ENCODE peak calls at places on chromosome 5, in ten cellular contexts. One of them, this sample, is unnamed.

GRCh38 chr5:141823056-141823455 is 55.2 kb downstream of the PCDH1 start:
- DNase-seq in left ventricle myocardium inferior: no peak
- DNase-seq in gastrocnemius medialis: no peak
- DNase-seq in left ventricle myocardium superior: no peak
- DNase-seq in anterior cingulate cortex: no peak
- DNase-seq in left lung: no peak
- DNase-seq in ELF-1: no peak
- DNase-seq in progenitor cell of endocrine pancreas: no peak
- DNase-seq in transverse colon: no peak
- DNase-seq in bronchial epithelial cell: no peak
- DNase-seq in this sample: no peak

GRCh38 chr5:178573216-178573615 is 17.0 kb downstream of the COL23A1 start:
- DNase-seq in gastrocnemius medialis: no peak
- DNase-seq in transverse colon: no peak
- DNase-seq in progenitor cell of endocrine pancreas: no peak
- DNase-seq in left ventricle myocardium superior: peak; percentile 72
- DNase-seq in left ventricle myocardium inferior: peak; percentile 60
- DNase-seq in left lung: no peak
- DNase-seq in bronchial epithelial cell: no peak
- DNase-seq in ELF-1: no peak
- DNase-seq in anterior cingulate cortex: no peak
- DNase-seq in this sample: no peak

GRCh38 chr5:154276932-154277331 is 86.4 kb downstream of the GALNT10 start:
- DNase-seq in transverse colon: peak; percentile 30
- DNase-seq in anterior cingulate cortex: no peak
- DNase-seq in progenitor cell of endocrine pancreas: no peak
- DNase-seq in ELF-1: no peak
- DNase-seq in gastrocnemius medialis: peak; percentile 61
- DNase-seq in bronchial epithelial cell: no peak
- DNase-seq in left ventricle myocardium inferior: peak; percentile 65
- DNase-seq in left ventricle myocardium superior: peak; percentile 72
- DNase-seq in left lung: no peak
- DNase-seq in this sample: no peak

GRCh38 chr5:139812323-139812722 is 16.7 kb downstream of the PSD2 start:
- DNase-seq in ELF-1: no peak
- DNase-seq in left lung: no peak
- DNase-seq in progenitor cell of endocrine pancreas: no peak
- DNase-seq in bronchial epithelial cell: no peak
- DNase-seq in anterior cingulate cortex: no peak
- DNase-seq in transverse colon: no peak
- DNase-seq in left ventricle myocardium inferior: no peak
- DNase-seq in gastrocnemius medialis: no peak
- DNase-seq in left ventricle myocardium superior: no peak
- DNase-seq in this sample: no peak

GRCh38 chr5:10474521-10475075 is 32.9 kb downstream of the ROPN1L start:
- DNase-seq in transverse colon: no peak
- DNase-seq in left ventricle myocardium superior: no peak
- DNase-seq in progenitor cell of endocrine pancreas: no peak
- DNase-seq in left ventricle myocardium inferior: no peak
- DNase-seq in anterior cingulate cortex: no peak
- DNase-seq in gastrocnemius medialis: no peak
- DNase-seq in left lung: no peak
- DNase-seq in ELF-1: no peak
- DNase-seq in bronchial epithelial cell: no peak
- DNase-seq in this sample: no peak

GRCh38 chr5:21823588-21823987 is 1029.6 kb downstream of the CDH12 start:
- DNase-seq in transverse colon: no peak
- DNase-seq in left ventricle myocardium inferior: no peak
- DNase-seq in left ventricle myocardium superior: no peak
- DNase-seq in ELF-1: no peak
- DNase-seq in left lung: no peak
- DNase-seq in anterior cingulate cortex: no peak
- DNase-seq in progenitor cell of endocrine pancreas: no peak
- DNase-seq in bronchial epithelial cell: peak; percentile 71
- DNase-seq in gastrocnemius medialis: no peak
- DNase-seq in this sample: no peak

GRCh38 chr5:112915831-112916230 is 6.2 kb downstream of the REEP5 start:
- DNase-seq in progenitor cell of endocrine pancreas: no peak
- DNase-seq in transverse colon: no peak
- DNase-seq in ELF-1: no peak
- DNase-seq in gastrocnemius medialis: no peak
- DNase-seq in bronchial epithelial cell: no peak
- DNase-seq in anterior cingulate cortex: no peak
- DNase-seq in left lung: no peak
- DNase-seq in left ventricle myocardium inferior: no peak
- DNase-seq in left ventricle myocardium superior: no peak
- DNase-seq in this sample: no peak

GRCh38 chr5:56026863-56027300 is 32.1 kb upstream of the IL6ST start:
- DNase-seq in left ventricle myocardium superior: no peak
- DNase-seq in anterior cingulate cortex: no peak
- DNase-seq in bronchial epithelial cell: peak; percentile 97
- DNase-seq in left ventricle myocardium inferior: no peak
- DNase-seq in progenitor cell of endocrine pancreas: no peak
- DNase-seq in left lung: no peak
- DNase-seq in transverse colon: no peak
- DNase-seq in gastrocnemius medialis: no peak
- DNase-seq in ELF-1: no peak
- DNase-seq in this sample: no peak

GRCh38 chr5:132103969-132104391 is 30.4 kb downstream of the CSF2 start:
- DNase-seq in left ventricle myocardium inferior: no peak
- DNase-seq in left lung: no peak
- DNase-seq in left ventricle myocardium superior: no peak
- DNase-seq in gastrocnemius medialis: no peak
- DNase-seq in progenitor cell of endocrine pancreas: no peak
- DNase-seq in anterior cingulate cortex: no peak
- DNase-seq in bronchial epithelial cell: no peak
- DNase-seq in ELF-1: no peak
- DNase-seq in transverse colon: no peak
- DNase-seq in this sample: no peak

GRCh38 chr5:132420706-132421272 is 51.3 kb downstream of the SLC22A5 start:
- DNase-seq in bronchial epithelial cell: no peak
- DNase-seq in left lung: no peak
- DNase-seq in ELF-1: no peak
- DNase-seq in anterior cingulate cortex: no peak
- DNase-seq in gastrocnemius medialis: no peak
- DNase-seq in progenitor cell of endocrine pancreas: no peak
- DNase-seq in left ventricle myocardium inferior: no peak
- DNase-seq in transverse colon: no peak
- DNase-seq in left ventricle myocardium superior: no peak
- DNase-seq in this sample: no peak

GRCh38 chr5:82470185-82470584 is 192.0 kb upstream of the RPS23 start:
- DNase-seq in progenitor cell of endocrine pancreas: no peak
- DNase-seq in transverse colon: no peak
- DNase-seq in left ventricle myocardium inferior: no peak
- DNase-seq in left ventricle myocardium superior: no peak
- DNase-seq in gastrocnemius medialis: no peak
- DNase-seq in bronchial epithelial cell: peak; percentile 10
- DNase-seq in anterior cingulate cortex: no peak
- DNase-seq in ELF-1: no peak
- DNase-seq in left lung: no peak
- DNase-seq in this sample: no peak